ENCODE peak calls at places on chromosomes 16 and 17, in seven cellular contexts. M, B, Q, L, A, I and W are unnamed samples.

GRCh38 chr17:74415608-74416396 is 16.1 kb upstream of the GPRC5C start:
- DNase-seq in M (no peak), B (no peak), Q (no peak), L (no peak), A (no peak), I (no peak), W (no peak)

GRCh38 chr16:1022466-1022865 is 40.9 kb downstream of the SOX8 start:
- DNase-seq in M (no peak), B (no peak), Q (no peak), L (no peak), A (no peak), I (no peak), W (no peak)

GRCh38 chr17:40598928-40599627 is 33.8 kb upstream of the CCR7 start:
- DNase-seq in M (no peak), B (no peak), Q (peak; percentile 71), L (no peak), A (peak; percentile 74), I (no peak), W (no peak)

GRCh38 chr17:18919963-18920362 is 32.0 kb upstream of the SLC5A10 start:
- DNase-seq in M (no peak), B (no peak), Q (no peak), L (no peak), A (no peak), I (no peak), W (no peak)

GRCh38 chr17:41687828-41688640 is 651 bp upstream of the EIF1 start:
- DNase-seq in M (no peak), B (no peak), Q (no peak), L (no peak), A (no peak), I (no peak), W (peak; percentile 66)

GRCh38 chr17:35094902-35095301 is 24.8 kb downstream of the RAD51D start:
- DNase-seq in M (no peak), B (no peak), Q (no peak), L (no peak), A (no peak), I (no peak), W (peak; percentile 95)

GRCh38 chr16:4935231-4935855 is 1.6 kb downstream of the PPL start:
- DNase-seq in M (no peak), B (no peak), Q (no peak), L (no peak), A (no peak), I (no peak), W (peak; percentile 64)

GRCh38 chr16:79668502-79668901 is 68.0 kb upstream of the MAF start:
- DNase-seq in M (no peak), B (no peak), Q (no peak), L (no peak), A (no peak), I (no peak), W (no peak)

GRCh38 chr16:5024632-5025031 is 9.1 kb downstream of the NAGPA start:
- DNase-seq in M (no peak), B (no peak), Q (no peak), L (no peak), A (no peak), I (no peak), W (peak; percentile 45)

GRCh38 chr17:64064331-64064730 is 43.9 kb upstream of the ICAM2 start:
- DNase-seq in M (no peak), B (no peak), Q (no peak), L (no peak), A (no peak), I (no peak), W (no peak)

GRCh38 chr16:29290631-29291247 is 115.8 kb downstream of the NPIPB11 start:
- DNase-seq in M (peak; percentile 38), B (no peak), Q (peak; percentile 47), L (peak; percentile 7), A (peak; percentile 72), I (peak; percentile 52), W (peak; percentile 96)

GRCh38 chr16:85384831-85385462 is 228.2 kb upstream of the GSE1 start:
- DNase-seq in M (no peak), B (no peak), Q (no peak), L (no peak), A (no peak), I (no peak), W (peak; percentile 84)

GRCh38 chr17:9004132-9004960 is 17.0 kb upstream of the NTN1 start:
- DNase-seq in M (no peak), B (no peak), Q (peak; percentile 53), L (no peak), A (no peak), I (no peak), W (no peak)

GRCh38 chr16:5905935-5906334 is 808.3 kb upstream of the EEF2KMT start:
- DNase-seq in M (no peak), B (no peak), Q (no peak), L (no peak), A (no peak), I (no peak), W (peak; percentile 91)

GRCh38 chr17:76925333-76925935 is 57.2 kb downstream of the MGAT5B start:
- DNase-seq in M (no peak), B (no peak), Q (no peak), L (no peak), A (no peak), I (no peak), W (no peak)

GRCh38 chr16:54118846-54119245 is 167.7 kb downstream of the IRX3 start:
- DNase-seq in M (no peak), B (no peak), Q (no peak), L (no peak), A (no peak), I (no peak), W (peak; percentile 25)

GRCh38 chr17:81376946-81377733 is 18.1 kb upstream of the BAHCC1 start:
- DNase-seq in M (no peak), B (no peak), Q (no peak), L (no peak), A (no peak), I (no peak), W (no peak)

GRCh38 chr16:19429271-19429670 is 11.6 kb downstream of the TMC5 start:
- DNase-seq in M (no peak), B (no peak), Q (no peak), L (no peak), A (no peak), I (no peak), W (no peak)

GRCh38 chr17:49015924-49016774 is 19.0 kb downstream of the IGF2BP1 start:
- DNase-seq in M (no peak), B (no peak), Q (no peak), L (no peak), A (no peak), I (no peak), W (no peak)